ENCODE peak calls at places on chromosomes 12 and 14, in six cellular contexts. U is small intestine, H is heart left ventricle, B is DND-41, C is esophagus muscularis mucosa, Y is adipocyte. Z is an unnamed sample. For H3K27me3 and H3K36me3, the result is how much of the 10 kb centered on the place peaks cover.

GRCh38 chr14:100297320-100298300 is 8.6 kb downstream of the SLC25A29 start:
- DNase-seq in Y (peak), C (peak), B (no peak), H (peak), U (no peak), Z (no peak)

GRCh38 chr12:18246057-18246456 is 15.3 kb upstream of the PIK3C2G start:
- DNase-seq in Y (no peak), B (no peak), C (no peak), U (no peak), H (no peak), Z (no peak)

GRCh38 chr12:52900896-52901714 is 3.8 kb downstream of the KRT8 start:
- DNase-seq in Y (no peak), C (no peak), H (no peak), U (no peak), B (no peak), Z (no peak)

GRCh38 chr14:43116341-43116740 is 1390.7 kb downstream of the FSCB start:
- DNase-seq in U (no peak), H (no peak), B (no peak), C (no peak), Y (no peak), Z (no peak)

GRCh38 chr12:130916251-130916911 is 37.3 kb upstream of the ADGRD1 start:
- DNase-seq in U (peak), Y (peak), C (peak), H (peak), B (no peak), Z (no peak)

GRCh38 chr12:68113644-68114043 is 45.9 kb downstream of the IFNG start:
- DNase-seq in H (no peak), C (no peak), U (peak), Y (no peak), B (peak), Z (peak)

GRCh38 chr14:74257078-74257987 is 18.1 kb downstream of the VSX2 start:
- DNase-seq in U (peak), H (no peak), Y (peak), C (no peak), B (peak), Z (peak)

GRCh38 chr14:90671835-90672234 is 144.4 kb downstream of the TTC7B start:
- DNase-seq in H (no peak), U (no peak), Y (no peak), B (no peak), C (no peak), Z (no peak)

GRCh38 chr14:71478542-71478941 is 453.7 kb upstream of the RGS6 start:
- DNase-seq in U (no peak), B (no peak), H (peak), Y (no peak), C (no peak), Z (no peak)

GRCh38 chr14:49315570-49315969 is 270.6 kb downstream of the RPS29 start:
- DNase-seq in U (no peak), H (no peak), C (no peak), B (no peak), Y (no peak), Z (no peak)

GRCh38 chr12:114408415-114408814 is 2.5 kb upstream of the TBX5 start:
- DNase-seq in C (no peak), U (no peak), H (no peak), B (no peak), Y (no peak), Z (no peak)

GRCh38 chr12:91603060-91603459 is 420.4 kb upstream of the DCN start:
- DNase-seq in U (no peak), B (no peak), H (no peak), Y (no peak), C (no peak), Z (no peak)

GRCh38 chr12:3364226-3364625 is 126.8 kb upstream of the PRMT8 start:
- DNase-seq in C (no peak), B (no peak), Y (no peak), H (no peak), U (no peak), Z (no peak)

GRCh38 chr14:92252291-92252690 is 70.7 kb upstream of the SLC24A4 start:
- DNase-seq in B (no peak), H (no peak), C (no peak), Y (peak), U (no peak), Z (no peak)

GRCh38 chr14:94595912-94596311 is 14.7 kb downstream of the SERPINA5 start:
- DNase-seq in H (no peak), C (no peak), Y (no peak), U (no peak), B (no peak), Z (no peak)

GRCh38 chr14:94598506-94598815 is 13.7 kb upstream of the SERPINA3 start:
- DNase-seq in U (no peak), B (no peak), Y (no peak), C (no peak), H (no peak), Z (no peak)

GRCh38 chr14:94594441-94594840 is 13.2 kb downstream of the SERPINA5 start:
- DNase-seq in H (no peak), U (no peak), Y (no peak), B (no peak), C (no peak), Z (no peak)

GRCh38 chr14:94597788-94598187 is 14.4 kb upstream of the SERPINA3 start:
- DNase-seq in H (no peak), Y (no peak), B (no peak), C (no peak), U (no peak), Z (no peak)

DNA sequence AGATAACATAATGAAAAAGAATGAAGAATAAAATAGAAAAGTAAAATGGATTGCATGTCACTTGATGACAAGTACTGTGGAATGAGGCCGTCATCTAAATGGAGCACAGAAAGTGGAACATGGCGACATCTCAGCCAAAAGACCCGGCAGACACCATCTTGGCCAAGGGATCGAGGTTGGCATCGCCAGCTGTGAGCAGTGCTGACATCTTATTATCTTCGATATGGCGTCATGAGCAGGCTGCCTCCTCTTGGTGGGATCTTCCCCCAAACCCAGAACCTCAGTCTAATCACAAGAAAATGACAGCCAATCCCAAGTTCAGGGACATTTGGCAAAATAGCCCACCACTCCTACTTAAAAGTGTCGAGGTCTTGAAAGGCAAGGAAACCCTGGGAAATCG is 15.1 kb downstream of the SERPINA5 start:
- DNase-seq in U (no peak), C (no peak), Y (no peak), H (no peak), B (no peak), Z (no peak)
- H3K4me3 ChIP-seq in U (no peak), C (no peak), Y (no peak), H (no peak), B (no peak), Z (no peak)

DNA sequence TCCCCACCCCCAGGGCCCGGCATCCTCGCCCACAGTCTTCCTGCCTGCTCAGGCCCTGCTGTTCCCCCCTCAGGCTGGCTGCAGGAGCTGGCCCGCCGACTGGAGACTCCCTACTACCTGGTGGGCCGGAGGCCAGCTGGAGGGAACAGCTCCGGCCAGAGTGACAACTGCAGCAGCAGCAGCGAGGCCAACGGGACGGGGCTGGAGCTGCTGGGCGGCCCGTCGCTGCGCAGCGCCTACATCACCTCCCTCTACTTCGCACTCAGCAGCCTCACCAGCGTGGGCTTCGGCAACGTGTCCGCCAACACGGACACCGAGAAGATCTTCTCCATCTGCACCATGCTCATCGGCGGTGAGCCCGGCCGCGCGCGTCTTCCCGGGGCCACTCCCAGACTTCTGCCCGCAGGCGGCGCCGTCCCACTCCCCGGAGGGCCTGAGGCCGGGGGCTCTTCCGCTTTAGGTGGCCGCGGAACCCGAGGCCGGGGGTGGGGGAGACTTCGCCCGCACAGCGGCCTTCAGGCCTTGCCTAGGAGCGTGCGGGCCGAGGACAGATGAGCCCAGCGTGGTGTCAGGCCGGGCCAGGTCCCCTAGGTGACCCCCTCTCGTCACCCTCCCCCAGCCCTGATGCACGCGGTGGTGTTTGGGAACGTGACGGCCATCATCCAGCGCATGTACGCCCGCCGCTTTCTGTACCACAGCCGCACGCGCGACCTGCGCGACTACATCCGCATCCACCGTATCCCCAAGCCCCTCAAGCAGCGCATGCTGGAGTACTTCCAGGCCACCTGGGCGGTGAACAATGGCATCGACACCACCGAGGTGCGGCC is 10.2 kb downstream of the KCNH3 start:
- DNase-seq in H (no peak), U (no peak), Y (peak), B (no peak), C (no peak), Z (no peak)
- H3K27me3 ChIP-seq in H (under half), U (under half), Y (half or more), B (under half), C (under half), Z (under half)

GRCh38 chr12:65168606-65169310 is 625 bp upstream of the LEMD3 start:
- DNase-seq in B (no peak), Y (peak), C (no peak), U (peak), H (no peak), Z (no peak)
- H3K36me3 ChIP-seq in B (under half), Y (under half), C (under half), U (under half), H (under half), Z (under half)

GRCh38 chr14:76957224-76957881 is 71.2 kb downstream of the IRF2BPL start:
- DNase-seq in Y (no peak), U (no peak), B (peak), C (no peak), H (no peak), Z (no peak)

GRCh38 chr14:76954371-76954770 is 74.1 kb downstream of the IRF2BPL start:
- DNase-seq in U (no peak), B (no peak), H (no peak), Y (no peak), C (no peak), Z (no peak)

GRCh38 chr14:76954791-76955190 is 73.7 kb downstream of the IRF2BPL start:
- DNase-seq in U (no peak), C (no peak), H (no peak), B (no peak), Y (no peak), Z (no peak)

GRCh38 chr14:76956253-76957090 is 72.0 kb downstream of the IRF2BPL start:
- DNase-seq in H (peak), C (peak), U (peak), B (peak), Y (peak), Z (peak)

DNA sequence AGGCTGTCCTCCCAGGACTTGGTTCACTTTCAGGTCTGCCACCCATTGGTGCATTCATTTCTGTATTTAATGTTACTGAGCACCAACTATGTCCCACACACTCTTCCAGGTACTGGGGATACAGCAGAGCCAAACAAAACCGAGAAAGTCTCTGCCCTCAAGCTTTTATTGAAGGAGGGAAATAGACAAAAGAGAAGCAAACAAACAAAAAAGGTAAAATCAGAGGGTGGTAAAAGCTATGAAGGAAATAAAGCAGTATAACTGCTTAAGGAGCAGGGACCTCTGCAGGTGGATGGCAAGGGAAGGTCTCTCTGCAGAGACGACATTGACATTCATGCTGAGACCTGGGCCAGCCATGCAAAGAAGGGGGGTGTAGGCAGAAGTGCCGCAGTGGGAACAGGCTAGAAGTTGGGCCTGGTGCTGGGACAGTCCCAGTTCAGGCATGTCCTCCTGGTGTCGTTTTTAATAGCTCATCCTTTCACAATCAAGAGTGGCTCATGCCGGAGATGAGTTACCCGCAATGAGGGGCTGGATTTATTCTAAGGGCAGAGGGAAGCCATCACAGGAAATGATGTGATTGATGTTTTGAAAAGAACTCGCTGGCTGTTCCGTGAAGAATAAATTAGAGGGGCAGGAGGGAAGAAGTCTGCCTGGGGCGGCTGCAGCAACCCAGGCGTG is 72.8 kb downstream of the IRF2BPL start:
- DNase-seq in B (peak), H (no peak), C (no peak), U (no peak), Y (peak), Z (peak)
- H3K4me3 ChIP-seq in B (peak), H (peak), C (peak), U (peak), Y (peak), Z (peak)

DNA sequence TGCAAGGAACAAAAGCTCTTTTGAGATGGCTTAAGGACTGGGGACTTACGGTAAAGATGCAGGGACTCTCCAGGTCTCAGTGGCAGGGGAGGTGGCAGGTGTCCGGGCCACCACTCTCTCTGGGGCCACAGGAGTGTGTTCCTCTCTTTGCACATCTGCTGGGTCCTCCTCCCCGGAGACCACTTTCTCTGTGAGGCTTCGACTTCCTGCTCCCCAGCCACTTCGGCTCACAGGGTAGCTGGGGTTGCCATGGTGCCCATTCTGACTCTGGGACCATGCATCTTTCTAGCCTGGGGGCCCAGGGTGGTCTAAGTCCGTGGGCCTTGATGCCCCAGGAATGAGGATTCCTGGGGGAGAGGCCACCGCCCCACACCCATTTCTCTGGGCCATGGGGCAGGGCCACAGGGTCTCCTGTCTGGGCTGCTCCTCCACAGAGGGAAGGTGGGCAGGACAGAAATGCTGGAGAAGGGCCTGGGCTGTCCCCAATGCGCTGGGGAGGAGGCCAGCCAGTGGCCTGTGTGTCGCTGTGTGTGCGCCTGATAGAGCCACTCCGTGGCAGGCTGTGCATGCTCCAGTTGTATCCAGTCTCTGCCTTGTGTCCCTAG is 38.5 kb downstream of the CCDC92 start:
- DNase-seq in H (no peak), B (no peak), U (no peak), Y (no peak), C (no peak), Z (no peak)
- H3K27me3 ChIP-seq in H (under half), B (under half), U (under half), Y (under half), C (under half), Z (under half)

GRCh38 chr12:104137175-104137901 is 672 bp downstream of the NFYB start:
- DNase-seq in H (peak), U (peak), Y (peak), B (peak), C (no peak), Z (peak)

GRCh38 chr12:104138747-104139186 is 757 bp upstream of the NFYB start:
- DNase-seq in B (no peak), Y (peak), C (no peak), H (no peak), U (no peak), Z (no peak)

GRCh38 chr12:104137902-104138746 is at the start of gene NFYB:
- DNase-seq in Y (peak), B (peak), H (peak), C (peak), U (peak), Z (peak)

GRCh38 chr12:104134882-104135281 is 3.1 kb downstream of the NFYB start:
- DNase-seq in H (no peak), B (no peak), Y (no peak), U (no peak), C (no peak), Z (no peak)

GRCh38 chr12:104136577-104136976 is 1.4 kb downstream of the NFYB start:
- DNase-seq in B (no peak), C (no peak), Y (peak), U (no peak), H (no peak), Z (no peak)
- H3K36me3 ChIP-seq in B (under half), C (under half), Y (under half), U (under half), H (under half), Z (under half)

GRCh38 chr12:13187399-13187798 is 9.1 kb upstream of the EMP1 start:
- DNase-seq in B (no peak), Y (peak), C (no peak), U (no peak), H (no peak), Z (no peak)
- H3K4me3 ChIP-seq in B (no peak), Y (no peak), C (no peak), U (no peak), H (no peak), Z (no peak)

Z was measured in naive thymus-derived CD4-positive, alpha-beta T cell.